ENCODE peak calls at places on chromosomes 1 and 21, in eight cellular contexts. M is progenitor cell of endocrine pancreas; Y is HCT116; P is A172; D is fibroblast of the conjunctiva; E is cortex of kidney; C is left cardiac atrium; U is stimulated activated CD8-positive, alpha-beta memory T cell treated with anti-CD3 and anti-CD28 coated beads, Interleukin-4, amount 100 ng/mL, for 1 hour. A is an unnamed sample.

GRCh38 chr1:209746469-209747269 is 9.2 kb upstream of the TRAF3IP3 start:
- DNase-seq in M (no peak), Y (no peak), P (no peak), D (no peak), E (no peak), C (no peak), U (no peak), A (no peak)

GRCh38 chr21:42523211-42523610 is 9.6 kb downstream of the SLC37A1 start:
- DNase-seq in M (no peak), Y (no peak), P (no peak), D (no peak), E (no peak), C (no peak), U (no peak), A (no peak)

GRCh38 chr1:213573648-213574009 is 414.1 kb upstream of the PROX1 start:
- DNase-seq in M (no peak), Y (no peak), P (no peak), D (no peak), E (no peak), C (no peak), U (no peak), A (no peak)

GRCh38 chr21:44296916-44297315 is 2.9 kb upstream of the PFKL start:
- DNase-seq in M (no peak), Y (no peak), P (no peak), D (no peak), E (no peak), C (no peak), U (no peak), A (no peak)

GRCh38 chr1:89839516-89839915 is 18.7 kb downstream of the LRRC8D start:
- DNase-seq in M (no peak), Y (no peak), P (no peak), D (no peak), E (no peak), C (no peak), U (no peak), A (no peak)

GRCh38 chr1:18970358-18970757 is 13.9 kb upstream of the IFFO2 start:
- DNase-seq in M (no peak), Y (no peak), P (no peak), D (no peak), E (no peak), C (no peak), U (no peak), A (no peak)

GRCh38 chr1:22778408-22778807 is 67.8 kb downstream of the EPHB2 start:
- DNase-seq in M (no peak), Y (no peak), P (no peak), D (no peak), E (no peak), C (no peak), U (no peak), A (no peak)

GRCh38 chr1:232620356-232620841 is 9.5 kb downstream of the SIPA1L2 start:
- DNase-seq in M (no peak), Y (no peak), P (no peak), D (no peak), E (no peak), C (peak), U (no peak), A (peak)

GRCh38 chr1:216670118-216670870 is 52.9 kb downstream of the ESRRG start:
- DNase-seq in M (no peak), Y (no peak), P (peak), D (peak), E (no peak), C (no peak), U (no peak), A (peak)

GRCh38 chr1:236021424-236022135 is 43.3 kb downstream of the NID1 start:
- DNase-seq in M (no peak), Y (no peak), P (no peak), D (peak), E (no peak), C (no peak), U (no peak), A (no peak)